ENCODE peak calls at places on chromosomes 3 and 15, in six cellular contexts. One of them, this sample, is unnamed.

GRCh38 chr3:59908280-59908679 is 858.5 kb upstream of the CFAP20DC start:
- DNase-seq in cardiac fibroblast: no peak
- DNase-seq in upper lobe of left lung: no peak
- DNase-seq in WTC11: no peak
- DNase-seq in neural progenitor cell: peak
- DNase-seq in esophagus muscularis mucosa: no peak
- DNase-seq in this sample: no peak

GRCh38 chr15:74200394-74200793 is 2.2 kb downstream of the STRA6 start:
- DNase-seq in neural progenitor cell: no peak
- DNase-seq in upper lobe of left lung: peak
- DNase-seq in WTC11: no peak
- DNase-seq in esophagus muscularis mucosa: no peak
- DNase-seq in cardiac fibroblast: peak
- DNase-seq in this sample: no peak

GRCh38 chr3:188720636-188721035 is 451.1 kb upstream of the TPRG1 start:
- DNase-seq in neural progenitor cell: no peak
- DNase-seq in upper lobe of left lung: no peak
- DNase-seq in cardiac fibroblast: peak
- DNase-seq in esophagus muscularis mucosa: no peak
- DNase-seq in WTC11: no peak
- DNase-seq in this sample: no peak

GRCh38 chr3:100419406-100419805 is 18.1 kb downstream of the LNP1 start:
- DNase-seq in neural progenitor cell: no peak
- DNase-seq in cardiac fibroblast: no peak
- DNase-seq in WTC11: no peak
- DNase-seq in esophagus muscularis mucosa: no peak
- DNase-seq in upper lobe of left lung: no peak
- DNase-seq in this sample: no peak

GRCh38 chr3:172065534-172065933 is 26.2 kb downstream of the FNDC3B start:
- DNase-seq in upper lobe of left lung: no peak
- DNase-seq in cardiac fibroblast: peak
- DNase-seq in WTC11: no peak
- DNase-seq in neural progenitor cell: no peak
- DNase-seq in esophagus muscularis mucosa: no peak
- DNase-seq in this sample: no peak

GRCh38 chr3:70021267-70021666 is 21.7 kb downstream of the SAMMSON start:
- DNase-seq in cardiac fibroblast: no peak
- DNase-seq in neural progenitor cell: no peak
- DNase-seq in esophagus muscularis mucosa: no peak
- DNase-seq in WTC11: no peak
- DNase-seq in upper lobe of left lung: no peak
- DNase-seq in this sample: no peak

GRCh38 chr3:99875573-99875924 is 57.9 kb downstream of the CMSS1 start:
- DNase-seq in WTC11: no peak
- DNase-seq in esophagus muscularis mucosa: no peak
- DNase-seq in neural progenitor cell: peak
- DNase-seq in cardiac fibroblast: peak
- DNase-seq in upper lobe of left lung: no peak
- DNase-seq in this sample: no peak

GRCh38 chr3:196774845-196775422 is 35.3 kb downstream of the PAK2 start:
- DNase-seq in cardiac fibroblast: peak
- DNase-seq in upper lobe of left lung: no peak
- DNase-seq in neural progenitor cell: no peak
- DNase-seq in esophagus muscularis mucosa: no peak
- DNase-seq in WTC11: no peak
- DNase-seq in this sample: no peak

GRCh38 chr15:101288905-101289513 is 6.0 kb downstream of the SNRPA1 start:
- DNase-seq in esophagus muscularis mucosa: no peak
- DNase-seq in cardiac fibroblast: peak
- DNase-seq in WTC11: no peak
- DNase-seq in neural progenitor cell: peak
- DNase-seq in upper lobe of left lung: no peak
- DNase-seq in this sample: no peak

GRCh38 chr3:152146461-152146860 is 122.3 kb upstream of the MBNL1 start:
- DNase-seq in WTC11: no peak
- DNase-seq in upper lobe of left lung: no peak
- DNase-seq in neural progenitor cell: no peak
- DNase-seq in cardiac fibroblast: no peak
- DNase-seq in esophagus muscularis mucosa: no peak
- DNase-seq in this sample: no peak

GRCh38 chr3:82940124-82940523 is 1178.7 kb upstream of the GBE1 start:
- DNase-seq in neural progenitor cell: no peak
- DNase-seq in WTC11: no peak
- DNase-seq in esophagus muscularis mucosa: no peak
- DNase-seq in upper lobe of left lung: no peak
- DNase-seq in cardiac fibroblast: no peak
- DNase-seq in this sample: peak

GRCh38 chr3:17239417-17239816 is 354.7 kb downstream of the PLCL2 start:
- DNase-seq in neural progenitor cell: no peak
- DNase-seq in cardiac fibroblast: no peak
- DNase-seq in WTC11: no peak
- DNase-seq in esophagus muscularis mucosa: no peak
- DNase-seq in upper lobe of left lung: no peak
- DNase-seq in this sample: no peak

GRCh38 chr3:83034806-83035703 is 1273.6 kb upstream of the GBE1 start:
- DNase-seq in esophagus muscularis mucosa: no peak
- DNase-seq in neural progenitor cell: no peak
- DNase-seq in WTC11: no peak
- DNase-seq in cardiac fibroblast: no peak
- DNase-seq in upper lobe of left lung: no peak
- DNase-seq in this sample: no peak

GRCh38 chr3:156474560-156475389 is 80.1 kb downstream of the SSR3 start:
- DNase-seq in upper lobe of left lung: no peak
- DNase-seq in esophagus muscularis mucosa: no peak
- DNase-seq in WTC11: peak
- DNase-seq in cardiac fibroblast: no peak
- DNase-seq in neural progenitor cell: peak
- DNase-seq in this sample: no peak
- TF ChIP-seq CTCF in upper lobe of left lung: no peak
- TF ChIP-seq CTCF in esophagus muscularis mucosa: peak
- TF ChIP-seq CTCF in WTC11: peak
- TF ChIP-seq CTCF in cardiac fibroblast: peak
- TF ChIP-seq CTCF in neural progenitor cell: peak
- TF ChIP-seq CTCF in this sample: no peak

DNA sequence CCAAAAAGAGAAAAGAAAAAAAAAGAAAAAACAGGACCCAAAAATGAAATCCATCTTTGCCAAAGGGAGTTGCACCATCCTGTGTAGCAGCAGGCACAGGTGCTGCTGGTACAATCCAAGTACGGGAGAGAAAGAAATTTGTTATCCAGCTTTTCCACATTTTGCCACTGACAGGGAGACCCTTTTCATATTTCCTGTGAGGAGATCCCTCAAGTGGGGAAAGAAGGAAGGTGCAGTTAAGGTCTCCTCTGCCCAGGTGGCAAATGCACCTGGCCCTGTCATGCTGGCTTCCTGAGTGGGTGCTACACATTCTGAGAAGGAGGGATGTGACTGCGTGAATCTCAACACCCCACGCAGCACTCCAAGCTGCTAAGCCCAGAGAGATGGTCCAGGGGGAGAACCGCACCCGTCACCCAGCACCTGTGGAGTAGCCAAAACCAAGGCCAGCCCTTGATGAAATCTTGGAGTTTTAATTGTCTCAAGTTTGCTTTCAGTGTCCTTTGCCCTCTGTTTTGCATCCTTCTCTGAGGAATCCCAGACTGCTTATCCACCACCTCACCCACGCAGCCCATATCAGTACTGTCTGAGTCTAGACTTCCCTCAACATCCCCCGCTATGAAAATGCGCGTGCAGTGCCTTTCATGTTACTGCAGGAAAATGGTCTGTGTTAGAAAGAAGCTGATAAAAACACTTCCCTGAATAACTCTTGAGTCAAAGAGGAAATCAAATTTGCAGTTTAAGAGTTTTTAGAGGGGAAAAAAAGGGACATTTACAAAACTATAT is 141.9 kb upstream of the THBS1 start:
- DNase-seq in neural progenitor cell: no peak
- DNase-seq in esophagus muscularis mucosa: no peak
- DNase-seq in WTC11: no peak
- DNase-seq in cardiac fibroblast: no peak
- DNase-seq in upper lobe of left lung: no peak
- DNase-seq in this sample: no peak
- TF ChIP-seq CTCF in neural progenitor cell: peak
- TF ChIP-seq CTCF in esophagus muscularis mucosa: no peak
- TF ChIP-seq CTCF in WTC11: no peak
- TF ChIP-seq CTCF in cardiac fibroblast: no peak
- TF ChIP-seq CTCF in upper lobe of left lung: no peak
- TF ChIP-seq CTCF in this sample: no peak

DNA sequence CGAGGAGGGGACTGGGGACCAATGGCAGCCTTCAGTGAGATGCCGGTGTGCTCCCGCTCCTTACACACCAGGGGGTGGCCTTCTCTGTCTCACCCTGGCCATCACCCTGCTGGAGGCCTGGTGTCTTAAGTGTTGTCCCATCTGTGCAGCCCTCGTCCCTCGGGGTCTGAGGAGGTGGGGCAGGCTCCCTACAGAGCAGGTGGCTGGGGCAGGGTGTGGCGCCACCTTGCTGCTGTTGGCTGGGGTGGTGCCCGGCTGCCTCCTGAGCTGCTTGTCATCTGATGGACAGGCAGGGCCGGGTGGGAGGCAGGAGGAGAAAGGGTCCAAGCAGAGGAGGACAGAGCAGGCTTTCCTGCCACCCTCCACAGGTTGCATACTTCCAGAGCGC is 25.9 kb downstream of the PTPN23 start:
- DNase-seq in WTC11: no peak
- DNase-seq in neural progenitor cell: no peak
- DNase-seq in upper lobe of left lung: no peak
- DNase-seq in esophagus muscularis mucosa: no peak
- DNase-seq in cardiac fibroblast: no peak
- DNase-seq in this sample: no peak
- TF ChIP-seq CTCF in WTC11: no peak
- TF ChIP-seq CTCF in neural progenitor cell: no peak
- TF ChIP-seq CTCF in upper lobe of left lung: no peak
- TF ChIP-seq CTCF in esophagus muscularis mucosa: no peak
- TF ChIP-seq CTCF in cardiac fibroblast: no peak
- TF ChIP-seq CTCF in this sample: no peak

GRCh38 chr3:115085197-115085865 is 61.8 kb downstream of the ZBTB20 start:
- DNase-seq in esophagus muscularis mucosa: no peak
- DNase-seq in neural progenitor cell: peak
- DNase-seq in WTC11: no peak
- DNase-seq in cardiac fibroblast: peak
- DNase-seq in upper lobe of left lung: no peak
- DNase-seq in this sample: no peak

GRCh38 chr3:115077501-115078250 is 69.4 kb downstream of the ZBTB20 start:
- DNase-seq in upper lobe of left lung: no peak
- DNase-seq in neural progenitor cell: no peak
- DNase-seq in cardiac fibroblast: no peak
- DNase-seq in WTC11: no peak
- DNase-seq in esophagus muscularis mucosa: no peak
- DNase-seq in this sample: no peak

GRCh38 chr3:115086379-115086778 is 60.7 kb downstream of the ZBTB20 start:
- DNase-seq in cardiac fibroblast: no peak
- DNase-seq in upper lobe of left lung: no peak
- DNase-seq in WTC11: no peak
- DNase-seq in esophagus muscularis mucosa: no peak
- DNase-seq in neural progenitor cell: no peak
- DNase-seq in this sample: no peak

GRCh38 chr3:115084686-115085085 is 62.4 kb downstream of the ZBTB20 start:
- DNase-seq in upper lobe of left lung: no peak
- DNase-seq in neural progenitor cell: no peak
- DNase-seq in esophagus muscularis mucosa: no peak
- DNase-seq in cardiac fibroblast: no peak
- DNase-seq in WTC11: no peak
- DNase-seq in this sample: no peak

DNA sequence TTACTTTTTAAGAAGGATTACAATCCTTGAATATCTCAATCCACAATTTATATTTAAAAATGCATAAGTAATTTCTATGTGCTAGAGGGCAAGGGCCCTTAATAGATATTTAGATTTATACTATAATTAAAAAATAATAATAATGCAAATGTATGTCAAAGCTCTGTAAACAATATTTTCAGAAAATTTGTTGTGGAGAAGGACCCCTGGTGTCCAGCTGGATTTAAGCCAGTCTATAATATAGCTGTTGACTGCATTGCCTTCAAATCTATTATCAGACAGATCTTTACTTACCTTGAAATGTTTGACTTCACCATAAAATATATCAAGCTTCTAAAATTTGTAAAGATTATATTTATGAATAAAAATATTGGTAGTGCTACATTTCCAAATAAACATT is 65.6 kb downstream of the ZBTB20 start:
- DNase-seq in neural progenitor cell: no peak
- DNase-seq in esophagus muscularis mucosa: no peak
- DNase-seq in WTC11: no peak
- DNase-seq in cardiac fibroblast: no peak
- DNase-seq in upper lobe of left lung: no peak
- DNase-seq in this sample: no peak
- TF ChIP-seq CTCF in neural progenitor cell: no peak
- TF ChIP-seq CTCF in esophagus muscularis mucosa: no peak
- TF ChIP-seq CTCF in WTC11: no peak
- TF ChIP-seq CTCF in cardiac fibroblast: no peak
- TF ChIP-seq CTCF in upper lobe of left lung: no peak
- TF ChIP-seq CTCF in this sample: no peak

GRCh38 chr3:131477813-131478212 is 25.0 kb downstream of the MRPL3 start:
- DNase-seq in neural progenitor cell: no peak
- DNase-seq in esophagus muscularis mucosa: no peak
- DNase-seq in WTC11: no peak
- DNase-seq in upper lobe of left lung: no peak
- DNase-seq in cardiac fibroblast: no peak
- DNase-seq in this sample: no peak

GRCh38 chr3:131470377-131470776 is 32.4 kb downstream of the MRPL3 start:
- DNase-seq in esophagus muscularis mucosa: no peak
- DNase-seq in upper lobe of left lung: no peak
- DNase-seq in neural progenitor cell: no peak
- DNase-seq in WTC11: no peak
- DNase-seq in cardiac fibroblast: no peak
- DNase-seq in this sample: no peak

DNA sequence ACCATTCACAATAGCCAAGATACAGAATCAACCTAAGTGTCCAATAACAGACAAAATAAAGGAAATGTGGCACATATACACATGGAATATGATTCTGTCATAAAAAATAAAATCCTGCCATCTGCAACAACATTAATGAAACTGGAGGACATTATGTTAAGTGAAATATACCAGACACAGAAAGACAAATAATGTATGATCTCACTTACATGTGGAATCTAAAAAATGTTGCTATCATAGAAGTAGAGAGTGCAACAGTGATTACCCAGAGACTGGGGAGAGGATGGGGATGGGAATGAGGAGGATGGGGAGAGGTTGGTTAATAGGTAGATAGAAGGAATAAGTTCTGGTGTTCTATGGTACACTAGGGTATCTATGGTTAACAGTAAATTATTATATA is 28.7 kb downstream of the MRPL3 start:
- DNase-seq in WTC11: no peak
- DNase-seq in esophagus muscularis mucosa: no peak
- DNase-seq in cardiac fibroblast: no peak
- DNase-seq in neural progenitor cell: no peak
- DNase-seq in upper lobe of left lung: no peak
- DNase-seq in this sample: no peak
- TF ChIP-seq CTCF in WTC11: no peak
- TF ChIP-seq CTCF in esophagus muscularis mucosa: no peak
- TF ChIP-seq CTCF in cardiac fibroblast: no peak
- TF ChIP-seq CTCF in neural progenitor cell: no peak
- TF ChIP-seq CTCF in upper lobe of left lung: no peak
- TF ChIP-seq CTCF in this sample: no peak

GRCh38 chr3:186849392-186849975 is 7.0 kb downstream of the ADIPOQ start:
- DNase-seq in neural progenitor cell: peak
- DNase-seq in esophagus muscularis mucosa: peak
- DNase-seq in upper lobe of left lung: no peak
- DNase-seq in WTC11: no peak
- DNase-seq in cardiac fibroblast: peak
- DNase-seq in this sample: no peak
- TF ChIP-seq CTCF in neural progenitor cell: peak
- TF ChIP-seq CTCF in esophagus muscularis mucosa: peak
- TF ChIP-seq CTCF in upper lobe of left lung: peak
- TF ChIP-seq CTCF in WTC11: no peak
- TF ChIP-seq CTCF in cardiac fibroblast: peak
- TF ChIP-seq CTCF in this sample: no peak

GRCh38 chr15:66046751-66047150 is 177.5 kb downstream of the RAB11A start:
- DNase-seq in neural progenitor cell: no peak
- DNase-seq in cardiac fibroblast: no peak
- DNase-seq in esophagus muscularis mucosa: no peak
- DNase-seq in WTC11: no peak
- DNase-seq in upper lobe of left lung: no peak
- DNase-seq in this sample: no peak
- TF ChIP-seq CTCF in neural progenitor cell: peak
- TF ChIP-seq CTCF in cardiac fibroblast: no peak
- TF ChIP-seq CTCF in esophagus muscularis mucosa: no peak
- TF ChIP-seq CTCF in WTC11: no peak
- TF ChIP-seq CTCF in upper lobe of left lung: no peak
- TF ChIP-seq CTCF in this sample: no peak